ENCODE peak calls at places on chromosomes 7 and 10, in ten cellular contexts. Y, T, N, A, U, B, D, R, C and Z are unnamed samples.

GRCh38 chr7:89607797-89608196 is 546.5 kb upstream of the STEAP1 start:
- DNase-seq in Y (no peak), T (no peak), N (no peak), A (no peak), U (no peak), B (no peak), D (no peak), R (no peak), C (no peak), Z (no peak)

GRCh38 chr10:52308251-52309031 is 5.6 kb upstream of the DKK1 start:
- DNase-seq in Y (peak; percentile 17), T (peak; percentile 86), N (peak; percentile 66), A (peak; percentile 62), U (peak; percentile 74), B (no peak), D (peak; percentile 38), R (peak; percentile 86), C (no peak), Z (peak; percentile 79)

GRCh38 chr10:58237014-58237830 is 30.5 kb downstream of the IPMK start:
- DNase-seq in Y (no peak), T (peak; percentile 70), N (no peak), A (peak; percentile 70), U (peak; percentile 76), B (peak; percentile 67), D (no peak), R (peak; percentile 96), C (peak; percentile 68), Z (no peak)

GRCh38 chr10:64209574-64209973 is 688.4 kb downstream of the REEP3 start:
- DNase-seq in Y (no peak), T (no peak), N (no peak), A (no peak), U (no peak), B (no peak), D (no peak), R (peak; percentile 57), C (peak; percentile 8), Z (no peak)

GRCh38 chr10:117612113-117612512 is 69.6 kb downstream of the EMX2 start:
- DNase-seq in Y (no peak), T (no peak), N (no peak), A (no peak), U (no peak), B (no peak), D (no peak), R (no peak), C (no peak), Z (no peak)

GRCh38 chr10:110285501-110285900 is 19.2 kb downstream of the SMNDC1 start:
- DNase-seq in Y (no peak), T (peak; percentile 18), N (no peak), A (no peak), U (no peak), B (no peak), D (no peak), R (no peak), C (no peak), Z (no peak)

GRCh38 chr10:132865851-132866600 is 76.3 kb downstream of the CFAP46 start:
- DNase-seq in Y (peak; percentile 3), T (no peak), N (no peak), A (no peak), U (no peak), B (no peak), D (no peak), R (no peak), C (no peak), Z (no peak)

GRCh38 chr10:71349401-71349800 is 30.3 kb downstream of the SLC29A3 start:
- DNase-seq in Y (no peak), T (peak; percentile 66), N (no peak), A (no peak), U (no peak), B (no peak), D (no peak), R (peak; percentile 4), C (no peak), Z (no peak)

GRCh38 chr7:100671353-100672327 is 1.9 kb upstream of the GNB2 start:
- DNase-seq in Y (no peak), T (no peak), N (no peak), A (no peak), U (no peak), B (no peak), D (no peak), R (no peak), C (no peak), Z (no peak)

GRCh38 chr10:26792780-26793495 is 67.8 kb downstream of the ABI1 start:
- DNase-seq in Y (no peak), T (no peak), N (no peak), A (no peak), U (no peak), B (no peak), D (no peak), R (peak; percentile 10), C (no peak), Z (no peak)

GRCh38 chr10:851891-852290 is 79.6 kb downstream of the LARP4B start:
- DNase-seq in Y (no peak), T (no peak), N (no peak), A (no peak), U (no peak), B (no peak), D (peak; percentile 62), R (no peak), C (no peak), Z (no peak)

GRCh38 chr10:33664070-33664469 is 329.6 kb upstream of the NRP1 start:
- DNase-seq in Y (no peak), T (no peak), N (no peak), A (no peak), U (peak; percentile 26), B (no peak), D (no peak), R (no peak), C (no peak), Z (no peak)

GRCh38 chr10:102433619-102434046 is 1.3 kb upstream of the CUEDC2 start:
- DNase-seq in Y (no peak), T (no peak), N (no peak), A (no peak), U (no peak), B (no peak), D (no peak), R (no peak), C (no peak), Z (no peak)
- H3K4me3 ChIP-seq in Y (no peak overlapping the region), T (no peak overlapping the region), N (no peak overlapping the region), A (no peak overlapping the region), U (no peak overlapping the region), B (no peak overlapping the region), D (no peak overlapping the region), R (no peak overlapping the region), C (no peak overlapping the region), Z (no peak overlapping the region)

GRCh38 chr10:34808789-34809745 is 6.0 kb downstream of the PARD3 start:
- DNase-seq in Y (no peak), T (peak; percentile 83), N (no peak), A (no peak), U (no peak), B (no peak), D (peak; percentile 46), R (peak; percentile 37), C (no peak), Z (peak; percentile 35)
- H3K4me3 ChIP-seq in Y (peak overlapping the region; percentile 3), T (no peak overlapping the region), N (no peak overlapping the region), A (no peak overlapping the region), U (peak overlapping the region; percentile 63), B (peak overlapping the region; percentile 41), D (peak overlapping the region; percentile 15), R (peak overlapping the region; percentile 12), C (peak overlapping the region; percentile 43), Z (no peak overlapping the region)

DNA sequence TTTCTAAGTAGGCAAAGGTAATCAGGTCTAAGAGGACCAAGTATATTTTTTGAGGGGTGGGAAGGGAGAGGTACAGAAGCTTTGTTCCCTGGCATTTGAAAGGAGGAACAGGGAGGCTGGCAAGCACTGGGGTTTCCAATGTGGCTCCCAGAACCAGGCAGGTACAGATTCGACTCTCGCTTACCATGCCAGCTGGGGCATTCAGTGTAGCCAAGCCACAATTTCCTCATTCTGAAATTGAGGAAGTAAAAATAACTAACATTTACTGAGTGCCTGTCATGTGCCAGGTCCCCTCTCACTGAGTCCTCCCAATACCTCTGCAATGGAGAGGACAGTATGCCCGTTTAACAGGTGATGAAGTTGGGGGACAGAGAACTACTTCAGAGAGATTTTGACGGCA is 45.9 kb upstream of the BET1 start:
- DNase-seq in Y (no peak), T (no peak), N (peak; percentile 49), A (no peak), U (no peak), B (no peak), D (peak; percentile 29), R (no peak), C (no peak), Z (no peak)
- H3K4me3 ChIP-seq in Y (no peak overlapping the region), T (no peak overlapping the region), N (no peak overlapping the region), A (no peak overlapping the region), U (no peak overlapping the region), B (no peak overlapping the region), D (no peak overlapping the region), R (no peak overlapping the region), C (no peak overlapping the region), Z (no peak overlapping the region)

GRCh38 chr7:91325731-91326130 is 61.5 kb downstream of the FZD1 start:
- DNase-seq in Y (no peak), T (no peak), N (no peak), A (no peak), U (no peak), B (peak; percentile 29), D (no peak), R (no peak), C (peak; percentile 29), Z (peak; percentile 28)
- H3K4me3 ChIP-seq in Y (no peak overlapping the region), T (no peak overlapping the region), N (no peak overlapping the region), A (no peak overlapping the region), U (no peak overlapping the region), B (no peak overlapping the region), D (no peak overlapping the region), R (no peak overlapping the region), C (no peak overlapping the region), Z (no peak overlapping the region)

GRCh38 chr7:66737667-66738066 is 2.9 kb upstream of the RABGEF1 start:
- DNase-seq in Y (no peak), T (no peak), N (no peak), A (no peak), U (no peak), B (no peak), D (peak; percentile 37), R (no peak), C (no peak), Z (no peak)

GRCh38 chr7:66735154-66735553 is 5.4 kb upstream of the RABGEF1 start:
- DNase-seq in Y (no peak), T (no peak), N (no peak), A (no peak), U (no peak), B (no peak), D (no peak), R (no peak), C (no peak), Z (no peak)

GRCh38 chr7:66735850-66736249 is 4.7 kb upstream of the RABGEF1 start:
- DNase-seq in Y (no peak), T (no peak), N (no peak), A (no peak), U (no peak), B (no peak), D (no peak), R (no peak), C (no peak), Z (no peak)

GRCh38 chr7:66739477-66739876 is 1.1 kb upstream of the RABGEF1 start:
- DNase-seq in Y (no peak), T (no peak), N (no peak), A (no peak), U (no peak), B (no peak), D (no peak), R (no peak), C (no peak), Z (no peak)

DNA sequence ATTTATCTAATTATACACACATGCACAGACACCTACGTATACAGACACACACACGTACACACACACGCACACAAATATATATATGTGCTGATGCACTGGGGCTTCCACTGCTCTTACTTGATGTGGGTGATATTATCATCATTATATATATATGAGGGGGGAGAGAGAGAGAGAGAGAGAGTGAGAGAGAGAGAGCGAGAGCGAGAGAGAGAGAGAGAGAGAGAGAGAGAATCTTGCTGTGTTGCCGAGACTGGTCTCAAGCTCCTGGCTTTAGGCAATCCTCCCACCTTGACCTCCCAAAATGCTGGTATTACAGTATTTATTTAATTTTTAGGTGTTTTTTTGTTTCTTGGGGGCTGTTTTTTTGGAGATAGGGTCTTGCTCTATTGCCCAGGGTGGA is 3.6 kb upstream of the RABGEF1 start:
- DNase-seq in Y (no peak), T (no peak), N (no peak), A (no peak), U (no peak), B (no peak), D (no peak), R (no peak), C (no peak), Z (no peak)
- H3K4me3 ChIP-seq in Y (no peak overlapping the region), T (no peak overlapping the region), N (no peak overlapping the region), A (no peak overlapping the region), U (no peak overlapping the region), B (no peak overlapping the region), D (no peak overlapping the region), R (no peak overlapping the region), C (no peak overlapping the region), Z (no peak overlapping the region)